ENCODE peak calls at places on chromosomes 6 and 20, in eight cellular contexts. One of them, this sample, is unnamed.
A peak's percentile ranks its signal among the peaks of the same experiment; 100 is the strongest.

GRCh38 chr6:129312865-129313264 is 397.1 kb downstream of the ARHGAP18 start:
- ATAC-seq in heart left ventricle: peak; percentile 81
- ATAC-seq in right lobe of liver: no peak
- ATAC-seq in T-cell: no peak
- ATAC-seq in HCT116: peak; percentile 98
- ATAC-seq in CD8-positive, alpha-beta T cell: no peak
- ATAC-seq in effector memory CD8-positive, alpha-beta T cell: no peak
- ATAC-seq in naive thymus-derived CD8-positive, alpha-beta T cell: no peak
- ATAC-seq in this sample: peak; percentile 86

GRCh38 chr6:23728707-23729106 is 397.3 kb upstream of the NRSN1 start:
- ATAC-seq in right lobe of liver: no peak
- ATAC-seq in CD8-positive, alpha-beta T cell: no peak
- ATAC-seq in naive thymus-derived CD8-positive, alpha-beta T cell: no peak
- ATAC-seq in heart left ventricle: peak; percentile 51
- ATAC-seq in HCT116: no peak
- ATAC-seq in effector memory CD8-positive, alpha-beta T cell: no peak
- ATAC-seq in T-cell: no peak
- ATAC-seq in this sample: no peak

GRCh38 chr20:11851646-11852045 is 66.0 kb upstream of the BTBD3 start:
- ATAC-seq in CD8-positive, alpha-beta T cell: no peak
- ATAC-seq in effector memory CD8-positive, alpha-beta T cell: no peak
- ATAC-seq in right lobe of liver: no peak
- ATAC-seq in T-cell: no peak
- ATAC-seq in heart left ventricle: no peak
- ATAC-seq in HCT116: no peak
- ATAC-seq in naive thymus-derived CD8-positive, alpha-beta T cell: no peak
- ATAC-seq in this sample: no peak

GRCh38 chr20:63058696-63059335 is 52.1 kb upstream of the BHLHE23 start:
- ATAC-seq in effector memory CD8-positive, alpha-beta T cell: no peak
- ATAC-seq in heart left ventricle: no peak
- ATAC-seq in right lobe of liver: no peak
- ATAC-seq in CD8-positive, alpha-beta T cell: no peak
- ATAC-seq in T-cell: no peak
- ATAC-seq in HCT116: peak; percentile 66
- ATAC-seq in naive thymus-derived CD8-positive, alpha-beta T cell: no peak
- ATAC-seq in this sample: no peak

GRCh38 chr20:48752963-48753362 is 74.8 kb downstream of the PREX1 start:
- ATAC-seq in heart left ventricle: no peak
- ATAC-seq in effector memory CD8-positive, alpha-beta T cell: no peak
- ATAC-seq in T-cell: no peak
- ATAC-seq in HCT116: no peak
- ATAC-seq in right lobe of liver: no peak
- ATAC-seq in CD8-positive, alpha-beta T cell: no peak
- ATAC-seq in naive thymus-derived CD8-positive, alpha-beta T cell: no peak
- ATAC-seq in this sample: no peak

GRCh38 chr6:152981989-152982767 is 663 bp downstream of the FBXO5 start:
- ATAC-seq in T-cell: no peak
- ATAC-seq in naive thymus-derived CD8-positive, alpha-beta T cell: no peak
- ATAC-seq in HCT116: peak; percentile 6
- ATAC-seq in heart left ventricle: no peak
- ATAC-seq in right lobe of liver: no peak
- ATAC-seq in effector memory CD8-positive, alpha-beta T cell: no peak
- ATAC-seq in CD8-positive, alpha-beta T cell: no peak
- ATAC-seq in this sample: no peak

GRCh38 chr6:77986380-77987034 is 333.7 kb downstream of the MEI4 start:
- ATAC-seq in effector memory CD8-positive, alpha-beta T cell: no peak
- ATAC-seq in T-cell: no peak
- ATAC-seq in naive thymus-derived CD8-positive, alpha-beta T cell: no peak
- ATAC-seq in HCT116: no peak
- ATAC-seq in right lobe of liver: no peak
- ATAC-seq in heart left ventricle: no peak
- ATAC-seq in CD8-positive, alpha-beta T cell: no peak
- ATAC-seq in this sample: no peak

GRCh38 chr6:137261393-137262154 is 42.4 kb upstream of the IFNGR1 start:
- ATAC-seq in heart left ventricle: peak; percentile 36
- ATAC-seq in T-cell: no peak
- ATAC-seq in effector memory CD8-positive, alpha-beta T cell: peak; percentile 77
- ATAC-seq in naive thymus-derived CD8-positive, alpha-beta T cell: no peak
- ATAC-seq in right lobe of liver: peak; percentile 34
- ATAC-seq in HCT116: no peak
- ATAC-seq in CD8-positive, alpha-beta T cell: peak; percentile 68
- ATAC-seq in this sample: no peak

GRCh38 chr6:98958791-98959190 is 11.0 kb upstream of the FBXL4 start:
- ATAC-seq in right lobe of liver: no peak
- ATAC-seq in naive thymus-derived CD8-positive, alpha-beta T cell: no peak
- ATAC-seq in HCT116: no peak
- ATAC-seq in effector memory CD8-positive, alpha-beta T cell: no peak
- ATAC-seq in T-cell: no peak
- ATAC-seq in CD8-positive, alpha-beta T cell: no peak
- ATAC-seq in heart left ventricle: no peak
- ATAC-seq in this sample: no peak

GRCh38 chr20:61963885-61964674 is 101.6 kb downstream of the TAF4 start:
- ATAC-seq in T-cell: no peak
- ATAC-seq in naive thymus-derived CD8-positive, alpha-beta T cell: no peak
- ATAC-seq in HCT116: no peak
- ATAC-seq in right lobe of liver: no peak
- ATAC-seq in CD8-positive, alpha-beta T cell: no peak
- ATAC-seq in effector memory CD8-positive, alpha-beta T cell: no peak
- ATAC-seq in heart left ventricle: no peak
- ATAC-seq in this sample: no peak

GRCh38 chr6:130306377-130306776 is 59.4 kb upstream of the TMEM200A start:
- ATAC-seq in right lobe of liver: no peak
- ATAC-seq in effector memory CD8-positive, alpha-beta T cell: no peak
- ATAC-seq in T-cell: no peak
- ATAC-seq in naive thymus-derived CD8-positive, alpha-beta T cell: no peak
- ATAC-seq in HCT116: no peak
- ATAC-seq in heart left ventricle: no peak
- ATAC-seq in CD8-positive, alpha-beta T cell: no peak
- ATAC-seq in this sample: peak; percentile 67

GRCh38 chr6:11258260-11259237 is 26.1 kb upstream of the NEDD9 start:
- ATAC-seq in right lobe of liver: peak; percentile 43
- ATAC-seq in heart left ventricle: no peak
- ATAC-seq in T-cell: peak; percentile 75
- ATAC-seq in CD8-positive, alpha-beta T cell: peak; percentile 80
- ATAC-seq in naive thymus-derived CD8-positive, alpha-beta T cell: peak; percentile 56
- ATAC-seq in effector memory CD8-positive, alpha-beta T cell: peak; percentile 91
- ATAC-seq in HCT116: no peak
- ATAC-seq in this sample: no peak

GRCh38 chr6:30741789-30742315 is 635 bp downstream of the FLOT1 start:
- ATAC-seq in effector memory CD8-positive, alpha-beta T cell: no peak
- ATAC-seq in CD8-positive, alpha-beta T cell: no peak
- ATAC-seq in HCT116: peak; percentile 7
- ATAC-seq in T-cell: no peak
- ATAC-seq in right lobe of liver: peak; percentile 17
- ATAC-seq in heart left ventricle: peak; percentile 45
- ATAC-seq in naive thymus-derived CD8-positive, alpha-beta T cell: no peak
- ATAC-seq in this sample: peak; percentile 58

GRCh38 chr20:1982666-1983065 is 11.2 kb downstream of the PDYN start:
- ATAC-seq in HCT116: no peak
- ATAC-seq in naive thymus-derived CD8-positive, alpha-beta T cell: no peak
- ATAC-seq in heart left ventricle: no peak
- ATAC-seq in effector memory CD8-positive, alpha-beta T cell: no peak
- ATAC-seq in CD8-positive, alpha-beta T cell: no peak
- ATAC-seq in right lobe of liver: no peak
- ATAC-seq in T-cell: no peak
- ATAC-seq in this sample: no peak

GRCh38 chr6:32960563-32960962 is 7.7 kb upstream of the HLA-DMA start:
- ATAC-seq in heart left ventricle: no peak
- ATAC-seq in right lobe of liver: no peak
- ATAC-seq in HCT116: no peak
- ATAC-seq in T-cell: no peak
- ATAC-seq in CD8-positive, alpha-beta T cell: no peak
- ATAC-seq in effector memory CD8-positive, alpha-beta T cell: no peak
- ATAC-seq in naive thymus-derived CD8-positive, alpha-beta T cell: no peak
- ATAC-seq in this sample: no peak

This sample was measured in SK-N-SH treated with all-trans-retinoic acid at 6 μM for 48 hours.